ENCODE peak calls at places on chromosomes 2 and 18, in five cellular contexts. N is NCI-H460; I is stimulated activated CD4-positive, alpha-beta T cell treated with anti-CD3 and anti-CD28 coated beads, Interleukin-12 subunit alpha, Interleukin-12 subunit beta, amount 100 ng/mL, for 48 hours; P is astrocyte of the hippocampus; S is HCEC 1CT. A is an unnamed sample.

GRCh38 chr18:57397440-57397839 is 37.7 kb upstream of the ONECUT2 start:
- DNase-seq in I (no peak), P (no peak), N (no peak), S (peak), A (no peak)

GRCh38 chr2:112680666-112681101 is 34.9 kb downstream of the SLC20A1 start:
- DNase-seq in N (no peak), P (peak), S (no peak), I (no peak), A (no peak)

GRCh38 chr2:133477614-133477990 is 90.7 kb downstream of the NCKAP5 start:
- DNase-seq in S (no peak), I (no peak), N (no peak), P (no peak), A (no peak)

GRCh38 chr2:180761224-180761623 is 219.2 kb upstream of the UBE2E3 start:
- DNase-seq in I (no peak), S (peak), N (peak), P (peak), A (no peak)

GRCh38 chr2:239944706-239945551 is 80.2 kb downstream of the NDUFA10 start:
- DNase-seq in I (no peak), N (no peak), P (peak), S (no peak), A (no peak)

GRCh38 chr2:54015809-54016703 is 45.3 kb upstream of the PSME4 start:
- DNase-seq in S (peak), P (peak), N (peak), I (no peak), A (no peak)

GRCh38 chr2:69791045-69791444 is 38.4 kb upstream of the GMCL1 start:
- DNase-seq in I (no peak), P (no peak), N (no peak), S (no peak), A (no peak)

GRCh38 chr18:59662008-59662701 is 35.1 kb downstream of the CCBE1 start:
- DNase-seq in S (peak), I (no peak), N (no peak), P (no peak), A (no peak)

GRCh38 chr2:75787532-75788132 is 76.9 kb upstream of the GCFC2 start:
- DNase-seq in P (peak), S (peak), I (no peak), N (peak), A (no peak)

A was measured in stimulated activated naive CD8-positive, alpha-beta T cell treated with anti-CD3 and anti-CD28 coated beads, Interleukin-15, amount 100 ng/mL, for 72 hours.